ENCODE peak calls at places on chromosomes 13 and 19, in five cellular contexts. N is H1, U is SK-N-SH, D is GM12891, S is K562. W is an unnamed sample.

GRCh38 chr19:34804115-34804514 is 31.1 kb upstream of the ZNF599 start:
- DNase-seq in D (no peak), N (no peak), U (no peak), S (no peak), W (no peak)

GRCh38 chr13:68261105-68261504 is 1031.0 kb upstream of the PCDH9 start:
- DNase-seq in S (no peak), U (no peak), N (peak; percentile 60), D (no peak), W (no peak)

GRCh38 chr13:50357586-50358118 is 342.4 kb downstream of the KCNRG start:
- DNase-seq in D (no peak), N (no peak), S (peak; percentile 31), U (no peak), W (no peak)

GRCh38 chr13:73657821-73658540 is 476.2 kb downstream of the KLF12 start:
- DNase-seq in N (no peak), U (no peak), D (no peak), S (no peak), W (no peak)

GRCh38 chr13:67343777-67344176 is 113.6 kb upstream of the PCDH9 start:
- DNase-seq in U (no peak), S (no peak), N (no peak), D (no peak), W (no peak)

GRCh38 chr13:74651121-74651520 is 516.9 kb upstream of the KLF12 start:
- DNase-seq in D (no peak), S (no peak), N (no peak), U (no peak), W (no peak)

GRCh38 chr13:23945612-23946011 is 48.3 kb upstream of the C1QTNF9B start:
- DNase-seq in D (no peak), U (peak; percentile 11), S (no peak), N (no peak), W (no peak)

GRCh38 chr19:38869836-38870607 is 8.1 kb downstream of the RINL start:
- DNase-seq in N (peak; percentile 91), D (peak; percentile 91), U (peak; percentile 91), S (no peak), W (peak; percentile 92)

GRCh38 chr19:49665301-49666119 is at the start of the genes BCL2L12 and IRF3:
- DNase-seq in D (peak; percentile 96), U (peak; percentile 95), N (peak; percentile 98), S (peak; percentile 96), W (peak; percentile 98)

GRCh38 chr19:18626906-18627305 is 9.9 kb upstream of the KLHL26 start:
- DNase-seq in S (no peak), N (no peak), U (no peak), D (no peak), W (no peak)

GRCh38 chr19:57363734-57364181 is 407 bp downstream of the TRAPPC2B start:
- DNase-seq in N (no peak), U (no peak), D (no peak), S (no peak), W (no peak)

GRCh38 chr13:43511260-43511970 is 275.4 kb downstream of the ENOX1 start:
- DNase-seq in N (no peak), D (no peak), S (no peak), U (no peak), W (no peak)

GRCh38 chr13:54742984-54743383 is 1714.4 kb downstream of the OLFM4 start:
- DNase-seq in D (no peak), S (no peak), U (no peak), N (no peak), W (no peak)

DNA sequence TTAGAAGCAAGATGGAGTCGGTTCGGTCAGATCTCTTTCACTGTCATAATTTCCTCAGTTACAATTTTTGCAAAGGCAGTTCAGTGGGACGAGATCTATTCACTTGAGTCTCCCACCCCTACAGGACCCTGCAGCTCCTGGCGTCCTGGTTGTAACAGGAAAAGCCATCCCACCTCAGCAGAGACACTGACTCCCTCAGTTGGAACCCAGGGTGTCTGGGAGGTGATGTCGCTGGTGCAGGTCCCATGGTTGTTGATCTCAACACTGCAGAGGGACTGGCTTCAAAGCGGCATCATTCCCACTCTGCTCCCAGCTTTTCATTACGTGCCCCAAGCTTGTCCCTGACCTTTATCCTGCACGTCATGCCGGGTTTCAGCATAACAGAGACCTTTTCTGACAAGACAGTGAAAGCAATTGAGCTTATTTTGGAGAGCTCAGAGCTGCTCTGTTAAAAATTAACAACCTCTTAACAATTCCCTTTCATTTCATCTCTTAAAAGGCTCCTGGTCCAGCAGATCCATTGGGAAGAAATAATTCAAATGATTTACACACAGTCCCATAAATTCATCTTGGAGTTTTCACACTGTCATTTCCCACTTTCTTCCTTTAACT is 17.6 kb upstream of the COG3 start:
- DNase-seq in S (no peak), U (no peak), N (no peak), D (no peak), W (no peak)
- TF ChIP-seq TAF1 in S (no peak), U (no peak), N (no peak), D (no peak), W (no peak)

GRCh38 chr19:48123907-48124675 is 13.5 kb upstream of the PLA2G4C start:
- DNase-seq in S (no peak), U (no peak), N (no peak), D (no peak), W (no peak)

GRCh38 chr19:48122421-48122820 is 11.8 kb upstream of the PLA2G4C start:
- DNase-seq in N (no peak), D (no peak), S (no peak), U (no peak), W (no peak)

GRCh38 chr19:48133094-48133493 is 22.5 kb upstream of the PLA2G4C start:
- DNase-seq in U (no peak), S (no peak), D (no peak), N (no peak), W (no peak)

GRCh38 chr19:48121909-48122371 is 11.3 kb upstream of the PLA2G4C start:
- DNase-seq in D (peak; percentile 56), U (no peak), N (no peak), S (no peak), W (peak; percentile 53)

GRCh38 chr19:48127561-48127960 is 16.9 kb upstream of the PLA2G4C start:
- DNase-seq in D (no peak), N (no peak), S (no peak), U (no peak), W (no peak)
- TF ChIP-seq POLR2AphosphoS5 in D (no peak), N (no peak), S (no peak), U (no peak), W (no peak)

GRCh38 chr19:13795595-13796300 is 505 bp downstream of the ZSWIM4 start:
- DNase-seq in D (no peak), U (peak; percentile 56), N (no peak), S (peak; percentile 33), W (no peak)
- TF ChIP-seq TAF1 in D (no peak), U (no peak), N (no peak), S (no peak), W (peak; percentile 4)

DNA sequence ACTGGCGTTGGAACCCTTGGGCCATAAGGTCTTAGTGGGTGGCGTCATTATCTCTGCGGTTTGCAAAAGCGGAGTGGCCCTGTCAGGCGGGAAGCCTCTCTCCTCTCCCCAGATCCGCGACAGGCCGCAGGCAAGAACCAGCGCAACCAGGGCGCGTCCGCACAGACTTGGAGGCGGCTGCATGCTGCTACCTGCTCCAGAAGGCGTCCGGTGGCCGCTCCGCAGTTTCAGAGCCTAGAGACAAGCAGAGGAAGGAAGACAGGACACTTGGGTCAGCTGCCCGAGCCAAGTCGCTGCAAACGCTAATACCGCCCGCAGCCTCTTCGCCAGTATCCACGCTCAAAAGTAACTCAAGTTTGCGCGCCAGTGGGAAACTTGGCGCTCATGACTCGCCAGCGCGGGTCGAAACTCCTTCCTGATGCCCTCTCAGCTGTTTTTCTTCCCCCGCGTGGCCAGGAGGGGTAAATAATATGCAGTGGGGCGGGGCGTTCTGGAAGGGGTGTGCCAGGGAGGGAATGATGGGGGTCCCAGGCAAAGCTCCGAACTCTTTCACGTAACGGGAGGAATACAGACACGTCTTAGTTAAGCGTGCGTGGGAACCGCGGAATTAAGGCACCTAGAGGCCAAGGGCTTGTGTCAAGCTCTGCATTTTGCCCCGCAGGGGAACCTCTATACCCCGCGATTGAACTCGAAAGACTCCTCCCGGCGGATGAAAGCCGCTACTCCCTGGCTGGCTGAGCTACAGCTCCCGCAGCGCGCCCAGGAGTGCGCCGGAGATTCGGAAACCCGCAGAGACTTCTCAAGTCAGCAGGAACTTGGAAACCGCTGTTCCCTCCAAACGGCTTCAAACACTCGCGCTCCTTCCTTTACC is at the start of gene EDNRB:
- DNase-seq in U (peak; percentile 39), N (peak; percentile 77), S (no peak), D (no peak), W (peak; percentile 23)
- TF ChIP-seq POLR2AphosphoS5 in U (no peak), N (no peak), S (no peak), D (no peak), W (no peak)

GRCh38 chr13:112027250-112027649 is 39.7 kb upstream of the SOX1 start:
- DNase-seq in U (no peak), S (no peak), D (no peak), N (no peak), W (no peak)
- TF ChIP-seq TAF1 in U (no peak), S (no peak), D (no peak), N (no peak), W (no peak)

DNA sequence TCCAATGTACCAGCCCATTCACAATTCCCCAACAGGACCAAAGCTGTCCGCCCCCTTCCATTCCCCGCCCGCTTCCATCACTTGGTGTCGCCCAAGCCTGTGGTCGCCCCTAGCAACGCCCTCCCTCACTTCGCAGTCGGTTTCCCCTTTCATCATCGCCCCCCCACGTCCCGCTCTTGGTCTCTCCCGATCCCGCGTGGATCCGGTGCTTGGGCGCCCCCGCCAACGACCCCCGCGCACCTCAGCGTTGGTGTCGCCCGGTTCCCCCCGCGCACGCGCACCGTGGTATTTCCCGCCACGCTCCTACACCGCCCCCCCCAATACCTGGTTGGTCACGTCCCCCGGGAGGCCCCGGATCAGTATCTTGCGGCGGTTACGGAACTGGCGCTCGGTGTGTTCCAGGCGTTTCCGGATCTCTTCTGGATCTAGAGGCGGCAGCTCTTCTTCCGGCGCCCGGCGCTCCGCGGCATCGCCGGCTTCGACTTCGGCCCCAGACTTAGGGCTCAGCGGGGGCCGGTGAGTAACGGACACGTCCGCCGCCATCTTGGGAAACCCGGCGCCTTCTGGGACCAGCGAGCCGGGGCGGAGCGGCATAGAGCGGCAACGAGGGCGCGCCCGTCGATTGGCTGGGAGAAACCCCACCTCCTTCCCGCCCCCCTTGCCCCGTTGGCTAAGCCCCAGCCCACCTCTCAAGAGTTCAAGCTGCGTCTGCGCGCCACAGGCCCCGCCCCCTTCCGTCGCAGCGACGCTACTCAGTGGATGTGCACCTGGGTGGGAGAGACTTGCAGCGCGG is at the start of gene RAVER1:
- DNase-seq in N (peak; percentile 94), U (peak; percentile 99), D (peak; percentile 100), S (peak; percentile 99), W (peak; percentile 99)
- TF ChIP-seq POLR2AphosphoS5 in N (no peak), U (peak; percentile 92), D (peak; percentile 85), S (peak; percentile 94), W (peak; percentile 88)

GRCh38 chr13:25756251-25756650 is 295.6 kb downstream of the SHISA2 start:
- DNase-seq in N (no peak), U (no peak), D (no peak), S (no peak), W (no peak)

GRCh38 chr13:25756916-25757315 is 294.9 kb downstream of the SHISA2 start:
- DNase-seq in S (no peak), D (no peak), U (no peak), N (no peak), W (no peak)

GRCh38 chr13:25753976-25754375 is 297.8 kb downstream of the SHISA2 start:
- DNase-seq in N (no peak), D (no peak), U (no peak), S (no peak), W (no peak)

GRCh38 chr13:25752957-25753540 is 298.8 kb downstream of the SHISA2 start:
- DNase-seq in N (no peak), D (no peak), S (no peak), U (no peak), W (no peak)
- TF ChIP-seq TAF1 in N (no peak), D (no peak), S (no peak), U (no peak), W (no peak)